ENCODE peak calls at places on chromosomes 1 and 21, in five cellular contexts. One of them, this sample, is unnamed.

GRCh38 chr1:149927056-149927534 is 508 bp downstream of the SF3B4 start:
- DNase-seq in breast epithelium: no peak
- DNase-seq in ovary: no peak
- DNase-seq in adrenal gland: no peak
- DNase-seq in IMR-90: peak; percentile 16
- DNase-seq in this sample: no peak

GRCh38 chr1:184025242-184025675 is 12.3 kb downstream of the COLGALT2 start:
- DNase-seq in IMR-90: peak; percentile 95
- DNase-seq in adrenal gland: no peak
- DNase-seq in ovary: no peak
- DNase-seq in breast epithelium: no peak
- DNase-seq in this sample: no peak

GRCh38 chr21:44907225-44907965 is 13.3 kb downstream of the ITGB2 start:
- DNase-seq in adrenal gland: no peak
- DNase-seq in IMR-90: no peak
- DNase-seq in breast epithelium: no peak
- DNase-seq in ovary: no peak
- DNase-seq in this sample: peak; percentile 49

GRCh38 chr1:184792450-184792969 is 37.9 kb upstream of the EDEM3 start:
- DNase-seq in adrenal gland: peak; percentile 82
- DNase-seq in IMR-90: peak; percentile 99
- DNase-seq in breast epithelium: no peak
- DNase-seq in ovary: peak; percentile 38
- DNase-seq in this sample: peak; percentile 62

GRCh38 chr1:66925944-66926343 is 1.2 kb downstream of the MIER1 start:
- DNase-seq in IMR-90: no peak
- DNase-seq in breast epithelium: no peak
- DNase-seq in adrenal gland: no peak
- DNase-seq in ovary: no peak
- DNase-seq in this sample: no peak

GRCh38 chr1:228289996-228290881 is 82.4 kb downstream of the OBSCN start:
- DNase-seq in ovary: no peak
- DNase-seq in IMR-90: no peak
- DNase-seq in adrenal gland: no peak
- DNase-seq in breast epithelium: no peak
- DNase-seq in this sample: no peak

GRCh38 chr1:155086182-155086741 is 7.6 kb downstream of the EFNA3 start:
- DNase-seq in breast epithelium: peak; percentile 59
- DNase-seq in IMR-90: no peak
- DNase-seq in ovary: peak; percentile 77
- DNase-seq in adrenal gland: peak; percentile 82
- DNase-seq in this sample: peak; percentile 96

GRCh38 chr21:16583567-16583966 is 853.8 kb downstream of the USP25 start:
- DNase-seq in ovary: no peak
- DNase-seq in adrenal gland: no peak
- DNase-seq in breast epithelium: no peak
- DNase-seq in IMR-90: no peak
- DNase-seq in this sample: no peak

GRCh38 chr1:40847023-40847740 is 15.0 kb downstream of the CITED4 start:
- DNase-seq in IMR-90: peak; percentile 18
- DNase-seq in ovary: no peak
- DNase-seq in breast epithelium: no peak
- DNase-seq in adrenal gland: no peak
- DNase-seq in this sample: no peak

GRCh38 chr21:26954591-26955214 is 12.2 kb downstream of the ADAMTS5 start:
- DNase-seq in ovary: no peak
- DNase-seq in IMR-90: no peak
- DNase-seq in breast epithelium: no peak
- DNase-seq in adrenal gland: no peak
- DNase-seq in this sample: no peak

GRCh38 chr1:111441573-111442192 is 7.4 kb downstream of the WDR77 start:
- DNase-seq in adrenal gland: peak; percentile 25
- DNase-seq in ovary: no peak
- DNase-seq in IMR-90: peak; percentile 25
- DNase-seq in breast epithelium: no peak
- DNase-seq in this sample: no peak

GRCh38 chr1:176904057-176904815 is 260.3 kb downstream of the ASTN1 start:
- DNase-seq in IMR-90: no peak
- DNase-seq in ovary: no peak
- DNase-seq in breast epithelium: no peak
- DNase-seq in adrenal gland: no peak
- DNase-seq in this sample: no peak

GRCh38 chr1:24119859-24120756 is 8.2 kb upstream of the MYOM3 start:
- DNase-seq in breast epithelium: peak; percentile 43
- DNase-seq in IMR-90: peak; percentile 17
- DNase-seq in adrenal gland: peak; percentile 69
- DNase-seq in ovary: no peak
- DNase-seq in this sample: no peak

GRCh38 chr1:198417041-198417440 is 123.4 kb downstream of the ATP6V1G3 start:
- DNase-seq in breast epithelium: no peak
- DNase-seq in IMR-90: peak; percentile 16
- DNase-seq in adrenal gland: no peak
- DNase-seq in ovary: no peak
- DNase-seq in this sample: no peak

GRCh38 chr21:46412521-46413364 is 45.9 kb upstream of the DIP2A start:
- DNase-seq in ovary: no peak
- DNase-seq in adrenal gland: no peak
- DNase-seq in breast epithelium: no peak
- DNase-seq in IMR-90: no peak
- DNase-seq in this sample: no peak

GRCh38 chr1:50487725-50488124 is 64.5 kb upstream of the DMRTA2 start:
- DNase-seq in breast epithelium: no peak
- DNase-seq in ovary: no peak
- DNase-seq in IMR-90: no peak
- DNase-seq in adrenal gland: no peak
- DNase-seq in this sample: no peak

GRCh38 chr1:100353073-100353801 is 931 bp downstream of the CDC14A start:
- DNase-seq in breast epithelium: peak; percentile 35
- DNase-seq in IMR-90: no peak
- DNase-seq in ovary: peak; percentile 34
- DNase-seq in adrenal gland: peak; percentile 40
- DNase-seq in this sample: peak; percentile 39

GRCh38 chr21:44763050-44763378 is 38.6 kb downstream of the UBE2G2 start:
- DNase-seq in ovary: no peak
- DNase-seq in breast epithelium: no peak
- DNase-seq in adrenal gland: no peak
- DNase-seq in IMR-90: no peak
- DNase-seq in this sample: peak; percentile 63

GRCh38 chr1:226736908-226737818 is 1.9 kb downstream of the ITPKB start:
- DNase-seq in ovary: peak; percentile 36
- DNase-seq in adrenal gland: peak; percentile 31
- DNase-seq in IMR-90: peak; percentile 23
- DNase-seq in breast epithelium: no peak
- DNase-seq in this sample: peak; percentile 48

GRCh38 chr1:51268675-51269033 is 32.6 kb downstream of the RNF11 start:
- DNase-seq in IMR-90: no peak
- DNase-seq in ovary: no peak
- DNase-seq in breast epithelium: no peak
- DNase-seq in adrenal gland: no peak
- DNase-seq in this sample: no peak

GRCh38 chr1:198387587-198387986 is 152.9 kb downstream of the ATP6V1G3 start:
- DNase-seq in ovary: no peak
- DNase-seq in breast epithelium: no peak
- DNase-seq in IMR-90: peak; percentile 61
- DNase-seq in adrenal gland: no peak
- DNase-seq in this sample: no peak

GRCh38 chr1:19925342-19926070 is 2.1 kb upstream of the PLA2G2E start:
- DNase-seq in IMR-90: no peak
- DNase-seq in ovary: no peak
- DNase-seq in adrenal gland: no peak
- DNase-seq in breast epithelium: no peak
- DNase-seq in this sample: no peak

GRCh38 chr1:186286615-186287317 is 88.3 kb downstream of the TPR start:
- DNase-seq in ovary: no peak
- DNase-seq in breast epithelium: no peak
- DNase-seq in adrenal gland: no peak
- DNase-seq in IMR-90: peak; percentile 35
- DNase-seq in this sample: no peak

GRCh38 chr1:84541679-84542078 is 32.6 kb downstream of the CTBS start:
- DNase-seq in adrenal gland: no peak
- DNase-seq in ovary: no peak
- DNase-seq in breast epithelium: no peak
- DNase-seq in IMR-90: no peak
- DNase-seq in this sample: no peak

GRCh38 chr1:2949966-2950925 is 71.0 kb upstream of the ACTRT2 start:
- DNase-seq in breast epithelium: no peak
- DNase-seq in ovary: no peak
- DNase-seq in adrenal gland: no peak
- DNase-seq in IMR-90: no peak
- DNase-seq in this sample: peak; percentile 74

GRCh38 chr1:117657031-117657430 is 51.2 kb downstream of the TENT5C start:
- DNase-seq in adrenal gland: no peak
- DNase-seq in breast epithelium: no peak
- DNase-seq in ovary: no peak
- DNase-seq in IMR-90: peak; percentile 77
- DNase-seq in this sample: no peak

GRCh38 chr1:215476541-215476940 is 90.6 kb upstream of the KCTD3 start:
- DNase-seq in IMR-90: peak; percentile 54
- DNase-seq in adrenal gland: no peak
- DNase-seq in ovary: no peak
- DNase-seq in breast epithelium: no peak
- DNase-seq in this sample: no peak

GRCh38 chr1:37718901-37719571 is 26.7 kb downstream of the CDCA8 start:
- DNase-seq in adrenal gland: no peak
- DNase-seq in ovary: no peak
- DNase-seq in IMR-90: no peak
- DNase-seq in breast epithelium: no peak
- DNase-seq in this sample: peak; percentile 22

GRCh38 chr1:35808376-35809155 is 750 bp downstream of the AGO4 start:
- DNase-seq in ovary: peak; percentile 29
- DNase-seq in breast epithelium: no peak
- DNase-seq in IMR-90: no peak
- DNase-seq in adrenal gland: peak; percentile 34
- DNase-seq in this sample: peak; percentile 67
- TF ChIP-seq POLR2A in ovary: no peak
- TF ChIP-seq POLR2A in breast epithelium: no peak
- TF ChIP-seq POLR2A in IMR-90: no peak
- TF ChIP-seq POLR2A in adrenal gland: no peak
- TF ChIP-seq POLR2A in this sample: no peak

GRCh38 chr21:42679319-42679981 is 26.0 kb downstream of the PDE9A start:
- DNase-seq in adrenal gland: no peak
- DNase-seq in ovary: no peak
- DNase-seq in IMR-90: no peak
- DNase-seq in breast epithelium: no peak
- DNase-seq in this sample: no peak
- TF ChIP-seq CTCF in adrenal gland: no peak
- TF ChIP-seq CTCF in ovary: no peak
- TF ChIP-seq CTCF in IMR-90: no peak
- TF ChIP-seq CTCF in breast epithelium: no peak
- TF ChIP-seq CTCF in this sample: no peak

GRCh38 chr1:94542088-94542671 is 621 bp upstream of the F3 start:
- DNase-seq in breast epithelium: no peak
- DNase-seq in adrenal gland: peak; percentile 62
- DNase-seq in ovary: peak; percentile 73
- DNase-seq in IMR-90: peak; percentile 83
- DNase-seq in this sample: peak; percentile 81

GRCh38 chr1:94543003-94543402 is 1.4 kb upstream of the F3 start:
- DNase-seq in adrenal gland: no peak
- DNase-seq in breast epithelium: no peak
- DNase-seq in IMR-90: peak; percentile 69
- DNase-seq in ovary: no peak
- DNase-seq in this sample: no peak

GRCh38 chr1:94540440-94541174 is 952 bp downstream of the F3 start:
- DNase-seq in adrenal gland: no peak
- DNase-seq in IMR-90: no peak
- DNase-seq in breast epithelium: no peak
- DNase-seq in ovary: no peak
- DNase-seq in this sample: no peak

GRCh38 chr1:94539496-94539895 is 2.1 kb downstream of the F3 start:
- DNase-seq in IMR-90: peak; percentile 55
- DNase-seq in adrenal gland: no peak
- DNase-seq in breast epithelium: no peak
- DNase-seq in ovary: no peak
- DNase-seq in this sample: no peak

DNA sequence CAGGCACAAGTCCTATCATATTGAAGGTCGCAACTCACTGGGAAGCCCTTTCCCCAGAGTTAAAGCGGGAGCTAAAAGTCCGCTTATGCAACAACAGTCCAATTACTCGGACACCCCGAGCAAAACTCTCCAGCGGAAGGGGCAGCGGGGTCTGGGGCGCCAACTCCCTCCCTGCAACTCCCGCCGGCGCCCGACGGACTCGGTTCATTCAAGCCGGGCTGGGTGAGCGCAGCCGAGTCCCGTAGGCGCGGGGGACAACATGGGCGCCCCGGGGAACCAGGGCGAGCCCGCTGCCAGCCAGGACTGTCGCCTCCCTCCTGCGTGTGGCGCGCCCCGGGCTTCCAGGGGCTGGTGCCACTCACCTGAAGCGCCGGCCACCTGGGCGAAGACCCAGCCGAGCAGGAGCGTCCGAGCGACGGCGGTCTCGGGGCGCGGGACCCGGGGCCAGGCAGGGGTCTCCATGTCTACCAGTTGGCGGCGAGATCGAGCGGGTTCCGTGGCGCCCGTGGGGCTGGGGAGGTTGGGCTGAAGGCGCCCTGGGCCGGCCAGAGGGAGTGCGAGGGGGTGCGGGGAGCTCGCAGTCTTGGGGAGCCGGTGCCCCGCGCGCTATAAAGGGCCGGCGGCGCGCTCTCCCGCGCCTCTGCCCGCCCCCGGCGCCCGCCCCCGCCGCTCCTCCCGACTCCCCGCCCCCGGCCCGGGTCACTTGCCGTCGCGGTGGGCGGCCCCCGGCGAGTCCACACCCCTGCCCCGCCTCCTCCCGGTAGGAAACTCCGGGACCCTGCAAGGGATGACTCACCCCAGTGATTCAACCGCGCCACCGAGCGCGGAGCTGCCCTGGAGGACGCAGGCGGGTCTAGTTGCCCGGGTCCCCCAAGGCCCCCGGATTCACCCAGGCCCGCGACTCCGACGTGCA is at the start of gene F3:
- DNase-seq in adrenal gland: peak; percentile 92
- DNase-seq in ovary: peak; percentile 94
- DNase-seq in breast epithelium: peak; percentile 88
- DNase-seq in IMR-90: peak; percentile 91
- DNase-seq in this sample: peak; percentile 97
- TF ChIP-seq POLR2A in adrenal gland: peak; percentile 66
- TF ChIP-seq POLR2A in ovary: peak; percentile 92
- TF ChIP-seq POLR2A in breast epithelium: peak; percentile 83
- TF ChIP-seq POLR2A in IMR-90: peak; percentile 95
- TF ChIP-seq POLR2A in this sample: peak; percentile 67

GRCh38 chr1:17511188-17511587 is 28.3 kb upstream of the ARHGEF10L start:
- DNase-seq in ovary: no peak
- DNase-seq in adrenal gland: no peak
- DNase-seq in IMR-90: no peak
- DNase-seq in breast epithelium: no peak
- DNase-seq in this sample: no peak

GRCh38 chr1:17509320-17509719 is 30.2 kb upstream of the ARHGEF10L start:
- DNase-seq in adrenal gland: no peak
- DNase-seq in breast epithelium: no peak
- DNase-seq in IMR-90: no peak
- DNase-seq in ovary: no peak
- DNase-seq in this sample: no peak

GRCh38 chr1:17510138-17510537 is 29.4 kb upstream of the ARHGEF10L start:
- DNase-seq in adrenal gland: no peak
- DNase-seq in IMR-90: no peak
- DNase-seq in ovary: no peak
- DNase-seq in breast epithelium: no peak
- DNase-seq in this sample: no peak

GRCh38 chr1:17503146-17503545 is 36.4 kb upstream of the ARHGEF10L start:
- DNase-seq in IMR-90: no peak
- DNase-seq in adrenal gland: no peak
- DNase-seq in breast epithelium: no peak
- DNase-seq in ovary: no peak
- DNase-seq in this sample: no peak

GRCh38 chr1:17507916-17508315 is 31.6 kb upstream of the ARHGEF10L start:
- DNase-seq in adrenal gland: no peak
- DNase-seq in ovary: no peak
- DNase-seq in breast epithelium: no peak
- DNase-seq in IMR-90: no peak
- DNase-seq in this sample: no peak
- TF ChIP-seq CTCF in adrenal gland: no peak
- TF ChIP-seq CTCF in ovary: no peak
- TF ChIP-seq CTCF in breast epithelium: no peak
- TF ChIP-seq CTCF in IMR-90: no peak
- TF ChIP-seq CTCF in this sample: no peak